ENCODE peak calls at places on chromosomes 4 and X, in eight cellular contexts. H, D, F, R, N, A, W and X are unnamed samples.

GRCh38 chrX:71111141-71111843 is at the start of gene IL2RG:
- DNase-seq in H (no peak), N (no peak), W (peak), F (no peak), R (no peak), D (no peak), A (peak), X (no peak)

GRCh38 chr4:174435981-174436776 is 86.1 kb downstream of the HPGD start:
- DNase-seq in H (no peak), F (no peak), A (no peak), R (no peak), N (no peak), W (no peak), D (no peak), X (no peak)

GRCh38 chr4:42066402-42066801 is 76.1 kb downstream of the SLC30A9 start:
- DNase-seq in F (peak), D (no peak), R (no peak), N (no peak), H (no peak), W (no peak), A (no peak), X (peak)

GRCh38 chr4:74157116-74157742 is 689 bp upstream of the MTHFD2L start:
- DNase-seq in N (peak), H (no peak), W (no peak), F (no peak), D (no peak), A (no peak), R (no peak), X (no peak)

GRCh38 chr4:177369372-177369771 is 59.7 kb downstream of the NEIL3 start:
- DNase-seq in H (no peak), A (no peak), R (no peak), F (no peak), W (no peak), N (peak), D (no peak), X (no peak)

GRCh38 chr4:3276961-3277360 is 15.9 kb upstream of the RGS12 start:
- DNase-seq in F (no peak), H (no peak), N (peak), R (no peak), A (no peak), D (no peak), W (no peak), X (no peak)

GRCh38 chr4:78528327-78528726 is 23.2 kb upstream of the ANXA3 start:
- DNase-seq in R (no peak), W (no peak), A (no peak), D (no peak), H (no peak), N (no peak), F (no peak), X (no peak)

GRCh38 chr4:15706646-15707362 is 3.9 kb downstream of the BST1 start:
- DNase-seq in R (no peak), F (no peak), H (no peak), A (no peak), D (no peak), N (no peak), W (no peak), X (no peak)

GRCh38 chr4:54371211-54371610 is 142.1 kb downstream of the PDGFRA start:
- DNase-seq in N (no peak), A (no peak), W (no peak), R (no peak), D (no peak), H (no peak), F (no peak), X (no peak)

GRCh38 chrX:19673334-19674040 is 158.2 kb upstream of the MAP3K15 start:
- DNase-seq in H (no peak), D (no peak), N (peak), F (no peak), A (no peak), W (no peak), R (no peak), X (peak)

GRCh38 chr4:153722036-153722435 is 37.8 kb downstream of the RNF175 start:
- DNase-seq in H (no peak), D (no peak), F (no peak), A (no peak), W (no peak), N (no peak), R (no peak), X (no peak)